ENCODE peak calls at places on chromosomes 16 and 17, in ten cellular contexts. T, V, K, A, P, U, M, E, C and D are unnamed samples.

GRCh38 chr17:31541559-31541958 is 150.1 kb downstream of the RAB11FIP4 start:
- DNase-seq in P (no peak), T (no peak), E (peak), U (no peak), M (peak), K (no peak), C (no peak), V (peak), A (peak), D (no peak)

GRCh38 chr16:19842758-19843157 is 41.9 kb downstream of the GPRC5B start:
- DNase-seq in A (no peak), K (no peak), T (no peak), C (no peak), E (no peak), V (no peak), U (no peak), P (no peak), M (no peak), D (no peak)

GRCh38 chr16:29899516-29900101 is at the start of gene SEZ6L2:
- DNase-seq in U (peak), K (peak), T (no peak), V (peak), P (peak), A (peak), E (peak), M (peak), C (peak), D (peak)

GRCh38 chr16:4015275-4015990 is 100.8 kb downstream of the ADCY9 start:
- DNase-seq in V (no peak), T (no peak), K (no peak), U (no peak), M (peak), C (no peak), E (no peak), P (no peak), A (no peak), D (no peak)

GRCh38 chr16:50478773-50479149 is 69.4 kb upstream of the NKD1 start:
- DNase-seq in A (peak), C (no peak), P (no peak), V (peak), M (no peak), E (no peak), U (no peak), K (no peak), T (no peak), D (no peak)

GRCh38 chr17:31522987-31523495 is 131.6 kb downstream of the RAB11FIP4 start:
- DNase-seq in M (no peak), P (no peak), T (no peak), C (no peak), E (no peak), V (no peak), A (no peak), K (no peak), U (no peak), D (no peak)

GRCh38 chr16:15952265-15952711 is 2.9 kb downstream of the ABCC1 start:
- DNase-seq in V (no peak), C (no peak), T (no peak), P (no peak), E (no peak), M (no peak), K (no peak), U (no peak), A (no peak), D (no peak)

GRCh38 chr16:74987027-74987681 is 2.2 kb upstream of the WDR59 start:
- DNase-seq in E (no peak), M (no peak), T (no peak), K (no peak), U (no peak), P (no peak), A (no peak), V (no peak), C (no peak), D (no peak)

GRCh38 chr17:44063704-44064639 is 2.5 kb downstream of the LSM12 start:
- DNase-seq in E (no peak), K (no peak), M (no peak), P (no peak), A (no peak), V (no peak), U (no peak), C (no peak), T (no peak), D (no peak)

GRCh38 chr16:71328151-71328550 is 30.4 kb upstream of the CALB2 start:
- DNase-seq in K (no peak), M (no peak), E (no peak), U (no peak), P (no peak), T (no peak), C (no peak), A (no peak), V (no peak), D (no peak)

GRCh38 chr16:8716592-8716991 is 42.2 kb downstream of the ABAT start:
- DNase-seq in C (peak), M (no peak), U (no peak), E (no peak), K (no peak), P (no peak), A (no peak), V (no peak), T (no peak), D (no peak)

GRCh38 chr17:40073454-40074174 is 10.8 kb downstream of the THRA start:
- DNase-seq in M (no peak), P (no peak), T (no peak), K (no peak), U (no peak), E (no peak), A (no peak), V (no peak), C (no peak), D (no peak)

GRCh38 chr17:41060052-41060604 is at the start of gene KRTAP2-3:
- DNase-seq in K (peak), V (no peak), T (no peak), C (peak), M (peak), P (peak), E (no peak), A (no peak), U (no peak), D (peak)

GRCh38 chr17:63477471-63478440 is 895 bp downstream of the ACE start:
- DNase-seq in T (no peak), A (peak), U (no peak), C (no peak), P (no peak), M (no peak), E (peak), V (no peak), K (peak), D (no peak)

GRCh38 chr17:63474914-63475460 is 1.9 kb upstream of the ACE start:
- DNase-seq in U (no peak), A (no peak), K (no peak), V (no peak), E (peak), M (no peak), C (no peak), P (no peak), T (no peak), D (no peak)

GRCh38 chr17:63475491-63476412 is 1.1 kb upstream of the ACE start:
- DNase-seq in P (no peak), A (peak), U (no peak), M (no peak), T (no peak), E (peak), C (peak), K (no peak), V (peak), D (no peak)

GRCh38 chr17:63476494-63476856 is 386 bp upstream of the ACE start:
- DNase-seq in M (no peak), C (no peak), A (peak), K (peak), U (no peak), V (peak), E (peak), P (no peak), T (no peak), D (no peak)

DNA sequence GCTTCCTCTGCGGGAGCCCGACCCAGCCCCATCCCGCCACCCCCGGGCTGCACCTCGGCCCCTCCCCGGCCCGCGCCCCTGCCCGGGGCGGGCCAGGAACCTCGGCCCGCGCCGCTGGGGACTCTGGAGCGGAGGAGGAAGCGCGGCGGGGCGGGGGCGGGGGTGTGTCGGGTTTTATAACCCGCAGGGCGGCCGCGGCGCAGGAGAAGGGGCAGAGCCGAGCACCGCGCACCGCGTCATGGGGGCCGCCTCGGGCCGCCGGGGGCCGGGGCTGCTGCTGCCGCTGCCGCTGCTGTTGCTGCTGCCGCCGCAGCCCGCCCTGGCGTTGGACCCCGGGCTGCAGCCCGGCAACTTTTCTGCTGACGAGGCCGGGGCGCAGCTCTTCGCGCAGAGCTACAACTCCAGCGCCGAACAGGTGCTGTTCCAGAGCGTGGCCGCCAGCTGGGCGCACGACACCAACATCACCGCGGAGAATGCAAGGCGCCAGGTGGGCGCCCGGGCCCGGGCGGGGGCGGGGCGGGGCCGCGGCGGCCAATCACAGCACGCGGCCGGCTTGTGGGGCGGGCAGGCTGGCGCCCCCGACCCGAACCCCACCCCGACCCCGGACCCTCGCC is at the start of gene ACE:
- DNase-seq in V (peak), A (peak), T (peak), P (no peak), M (peak), C (peak), U (peak), K (peak), E (peak), D (no peak)
- H3K4me3 ChIP-seq in V (peak), A (peak), T (peak), P (peak), M (peak), C (peak), U (peak), K (peak), E (peak), D (peak)

GRCh38 chr17:22128723-22129122 is 436.4 kb downstream of the KCNJ18 start:
- DNase-seq in P (no peak), V (no peak), U (no peak), M (no peak), K (no peak), C (no peak), E (no peak), A (no peak), T (no peak), D (no peak)
- TF ChIP-seq CTCF in P (no peak), V (no peak), U (no peak), M (no peak), K (no peak), C (no peak), E (no peak), A (no peak), T (no peak), D (no peak)

GRCh38 chr16:17544304-17544703 is 73.5 kb upstream of the XYLT1 start:
- DNase-seq in K (no peak), T (no peak), M (no peak), P (no peak), E (no peak), A (no peak), U (no peak), C (no peak), V (no peak), D (no peak)
- H3K4me3 ChIP-seq in K (no peak), T (no peak), M (no peak), P (no peak), E (no peak), A (no peak), U (no peak), C (no peak), V (no peak), D (no peak)

GRCh38 chr17:68291836-68292688 is 767 bp downstream of the ARSG start:
- DNase-seq in C (peak), U (peak), M (peak), K (peak), P (peak), A (peak), E (peak), V (peak), T (peak), D (no peak)
- TF ChIP-seq CTCF in C (peak), U (no peak), M (peak), K (no peak), P (no peak), A (peak), E (peak), V (peak), T (no peak), D (peak)

GRCh38 chr16:27243725-27244362 is 24.7 kb downstream of the NSMCE1 start:
- DNase-seq in K (no peak), E (peak), M (no peak), A (no peak), C (no peak), U (no peak), V (no peak), P (no peak), T (peak), D (no peak)
- H3K4me3 ChIP-seq in K (no peak), E (no peak), M (no peak), A (no peak), C (no peak), U (no peak), V (no peak), P (no peak), T (no peak), D (no peak)

GRCh38 chr17:18087610-18088491 is at the start of gene DRG2:
- DNase-seq in T (peak), V (peak), K (peak), C (peak), P (peak), A (peak), M (peak), U (peak), E (peak), D (peak)
- TF ChIP-seq CTCF in T (no peak), V (no peak), K (no peak), C (peak), P (no peak), A (no peak), M (peak), U (peak), E (no peak), D (peak)